ENCODE peak calls at places on chromosomes 4 and X, in four cellular contexts. I, R, B and Q are unnamed samples.

GRCh38 chr4:56147371-56147770 is 198.6 kb downstream of the CEP135 start:
- DNase-seq in I (no peak), R (no peak), B (no peak), Q (no peak)

GRCh38 chr4:48162162-48162561 is 28.1 kb upstream of the TXK start:
- DNase-seq in I (no peak), R (no peak), B (no peak), Q (no peak)

GRCh38 chrX:96611619-96612362 is 72.9 kb upstream of the DIAPH2 start:
- DNase-seq in I (no peak), R (no peak), B (no peak), Q (no peak)

GRCh38 chr4:175540151-175540550 is 271.9 kb downstream of the GPM6A start:
- DNase-seq in I (no peak), R (no peak), B (no peak), Q (no peak)

GRCh38 chr4:89836897-89837384 is at the start of gene SNCA:
- DNase-seq in I (peak), R (no peak), B (peak), Q (no peak)

GRCh38 chr4:56979674-56980073 is 978 bp downstream of the POLR2B start:
- DNase-seq in I (no peak), R (peak), B (no peak), Q (peak)

GRCh38 chr4:150087007-150087406 is 8.8 kb downstream of the DCLK2 start:
- DNase-seq in I (no peak), R (no peak), B (no peak), Q (no peak)

GRCh38 chr4:115370490-115370889 is 257.1 kb upstream of the NDST4 start:
- DNase-seq in I (no peak), R (no peak), B (no peak), Q (no peak)

GRCh38 chr4:188246488-188246887 is 107.2 kb downstream of the TRIML1 start:
- DNase-seq in I (no peak), R (no peak), B (no peak), Q (peak)

GRCh38 chrX:32524385-32524784 is 687.0 kb downstream of the DMD start:
- DNase-seq in I (no peak), R (no peak), B (no peak), Q (no peak)

GRCh38 chr4:2688281-2688680 is 67.9 kb downstream of the TNIP2 start:
- DNase-seq in I (no peak), R (no peak), B (no peak), Q (no peak)

GRCh38 chr4:6594826-6595355 is 19.9 kb downstream of the MAN2B2 start:
- DNase-seq in I (no peak), R (no peak), B (no peak), Q (no peak)

GRCh38 chr4:79852305-79852730 is 220.7 kb downstream of the ANTXR2 start:
- DNase-seq in I (no peak), R (no peak), B (no peak), Q (no peak)

GRCh38 chrX:18931972-18932371 is 51.9 kb downstream of the PHKA2 start:
- DNase-seq in I (no peak), R (peak), B (no peak), Q (peak)

GRCh38 chr4:150308824-150309472 is 230.7 kb downstream of the DCLK2 start:
- DNase-seq in I (no peak), R (no peak), B (no peak), Q (no peak)

GRCh38 chr4:97370581-97370980 is 772.7 kb downstream of the STPG2 start:
- DNase-seq in I (no peak), R (no peak), B (no peak), Q (no peak)

GRCh38 chr4:174111350-174111888 is 172.0 kb downstream of the FBXO8 start:
- DNase-seq in I (no peak), R (no peak), B (no peak), Q (no peak)

GRCh38 chr4:111037591-111037990 is 414.7 kb upstream of the PITX2 start:
- DNase-seq in I (no peak), R (no peak), B (no peak), Q (no peak)

GRCh38 chr4:898869-899555 is 33.1 kb downstream of the GAK start:
- DNase-seq in I (no peak), R (no peak), B (no peak), Q (no peak)